ENCODE peak calls at places on chromosome 5, in eight cellular contexts. V is lower lobe of right lung, G is A673, F is hepatocyte, U is suprapubic skin, T is endodermal cell, K is stomach, R is left ventricle myocardium inferior. S is an unnamed sample.

GRCh38 chr5:56110646-56111403 is 116.1 kb upstream of the IL6ST start:
- DNase-seq in V (no peak), G (no peak), F (no peak), U (no peak), T (no peak), K (no peak), R (no peak), S (no peak)

GRCh38 chr5:133273661-133274596 is 222.1 kb downstream of the HSPA4 start:
- DNase-seq in V (no peak), G (no peak), F (peak; percentile 52), U (no peak), T (no peak), K (no peak), R (no peak), S (no peak)

GRCh38 chr5:73419414-73420390 is 28.9 kb downstream of the FOXD1 start:
- DNase-seq in V (no peak), G (peak; percentile 23), F (peak; percentile 55), U (no peak), T (peak; percentile 84), K (no peak), R (no peak), S (no peak)

GRCh38 chr5:65760504-65761275 is 38.7 kb downstream of the NLN start:
- DNase-seq in V (no peak), G (no peak), F (peak; percentile 29), U (no peak), T (no peak), K (peak; percentile 55), R (no peak), S (no peak)

GRCh38 chr5:129771058-129771838 is 23.4 kb downstream of the MINAR2 start:
- DNase-seq in V (no peak), G (peak; percentile 89), F (peak; percentile 76), U (no peak), T (peak; percentile 86), K (peak; percentile 46), R (no peak), S (no peak)

GRCh38 chr5:58735637-58736036 is 152.8 kb downstream of the RAB3C start:
- DNase-seq in V (no peak), G (no peak), F (no peak), U (no peak), T (no peak), K (no peak), R (no peak), S (no peak)

GRCh38 chr5:61409568-61409967 is 77.5 kb downstream of the ZSWIM6 start:
- DNase-seq in V (no peak), G (peak; percentile 73), F (peak; percentile 63), U (no peak), T (no peak), K (no peak), R (no peak), S (no peak)

GRCh38 chr5:4348418-4348817 is 752.8 kb downstream of the IRX1 start:
- DNase-seq in V (no peak), G (no peak), F (no peak), U (no peak), T (no peak), K (no peak), R (no peak), S (no peak)

GRCh38 chr5:124053340-124053739 is 541.4 kb downstream of the CSNK1G3 start:
- DNase-seq in V (no peak), G (no peak), F (no peak), U (no peak), T (no peak), K (no peak), R (no peak), S (no peak)

GRCh38 chr5:135179308-135179980 is 145.4 kb upstream of the PITX1 start:
- DNase-seq in V (no peak), G (no peak), F (no peak), U (no peak), T (peak; percentile 66), K (no peak), R (no peak), S (no peak)

GRCh38 chr5:137440800-137441199 is 58.3 kb downstream of the SPOCK1 start:
- DNase-seq in V (no peak), G (no peak), F (no peak), U (no peak), T (no peak), K (no peak), R (no peak), S (no peak)

GRCh38 chr5:54628049-54628448 is 110.5 kb downstream of the SNX18 start:
- DNase-seq in V (no peak), G (no peak), F (peak; percentile 41), U (no peak), T (no peak), K (no peak), R (no peak), S (no peak)

GRCh38 chr5:24142346-24142745 is 502.4 kb downstream of the CDH10 start:
- DNase-seq in V (no peak), G (peak; percentile 37), F (no peak), U (no peak), T (no peak), K (no peak), R (no peak), S (no peak)

GRCh38 chr5:139641116-139642080 is 6.8 kb upstream of the CXXC5 start:
- DNase-seq in V (no peak), G (no peak), F (peak; percentile 16), U (peak; percentile 50), T (peak; percentile 55), K (peak; percentile 16), R (no peak), S (peak; percentile 11)

GRCh38 chr5:174556756-174557155 is 167.6 kb upstream of the MSX2 start:
- DNase-seq in V (no peak), G (no peak), F (no peak), U (no peak), T (no peak), K (no peak), R (no peak), S (no peak)

GRCh38 chr5:174558190-174558589 is 166.2 kb upstream of the MSX2 start:
- DNase-seq in V (no peak), G (no peak), F (no peak), U (no peak), T (no peak), K (no peak), R (no peak), S (no peak)

GRCh38 chr5:174560861-174561260 is 163.5 kb upstream of the MSX2 start:
- DNase-seq in V (no peak), G (no peak), F (no peak), U (no peak), T (no peak), K (no peak), R (no peak), S (no peak)

GRCh38 chr5:174559566-174560090 is 164.8 kb upstream of the MSX2 start:
- DNase-seq in V (no peak), G (no peak), F (no peak), U (no peak), T (no peak), K (no peak), R (no peak), S (no peak)

DNA sequence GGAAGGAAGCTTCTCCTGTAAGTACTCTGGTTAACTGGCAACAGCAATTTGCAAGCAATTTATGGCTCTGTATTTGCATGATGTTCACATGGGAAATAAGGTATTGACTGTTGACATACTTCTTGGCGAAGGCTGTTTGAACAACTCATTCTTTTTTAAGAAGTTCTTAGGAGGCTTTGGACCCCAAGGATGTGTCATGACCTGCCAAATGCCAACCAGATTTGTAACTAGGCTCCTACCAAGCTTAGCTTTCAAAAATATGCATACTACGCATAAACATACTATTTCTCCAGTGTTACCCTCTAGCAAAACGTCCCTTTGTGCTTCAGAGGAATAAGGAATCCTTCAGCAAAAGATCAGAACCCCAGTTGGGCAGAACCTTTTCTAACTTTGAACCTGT is 165.2 kb upstream of the MSX2 start:
- DNase-seq in V (no peak), G (no peak), F (no peak), U (no peak), T (no peak), K (no peak), R (no peak), S (no peak)
- H3K27ac ChIP-seq in V (no peak overlapping the region), G (no peak overlapping the region), F (no peak overlapping the region), U (no peak overlapping the region), T (no peak overlapping the region), K (no peak overlapping the region), R (no peak overlapping the region), S (no peak overlapping the region)

GRCh38 chr5:128378196-128378595 is 159.8 kb downstream of the FBN2 start:
- DNase-seq in V (no peak), G (no peak), F (no peak), U (no peak), T (no peak), K (no peak), R (no peak), S (no peak)

GRCh38 chr5:128380324-128380723 is 157.7 kb downstream of the FBN2 start:
- DNase-seq in V (no peak), G (no peak), F (no peak), U (no peak), T (no peak), K (no peak), R (no peak), S (no peak)

GRCh38 chr5:128378636-128379035 is 159.4 kb downstream of the FBN2 start:
- DNase-seq in V (no peak), G (no peak), F (no peak), U (no peak), T (no peak), K (no peak), R (no peak), S (no peak)

GRCh38 chr5:128384068-128384467 is 154.0 kb downstream of the FBN2 start:
- DNase-seq in V (no peak), G (no peak), F (no peak), U (no peak), T (no peak), K (no peak), R (no peak), S (no peak)
- H3K27ac ChIP-seq in V (no peak overlapping the region), G (no peak overlapping the region), F (no peak overlapping the region), U (no peak overlapping the region), T (no peak overlapping the region), K (no peak overlapping the region), R (no peak overlapping the region), S (no peak overlapping the region)

DNA sequence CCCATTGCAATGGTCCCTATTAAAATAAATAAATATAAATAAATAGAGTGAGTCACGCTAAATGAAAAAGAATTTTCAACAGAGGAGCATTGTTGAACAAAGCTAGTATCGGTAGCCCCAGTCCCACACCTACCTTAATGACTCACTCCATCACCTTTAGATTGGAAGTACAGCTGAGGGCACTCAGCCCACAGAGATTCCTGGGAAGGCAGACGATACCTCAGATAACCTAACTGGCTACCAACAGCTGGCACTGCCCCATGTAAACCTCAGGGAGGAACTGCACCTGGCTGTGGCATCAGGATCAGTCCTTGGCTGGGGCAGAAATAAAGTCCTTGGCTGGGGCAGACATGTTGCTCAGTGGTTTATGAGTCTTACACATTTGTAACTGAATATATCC is 49.3 kb downstream of the SPRY4 start:
- DNase-seq in V (no peak), G (no peak), F (no peak), U (no peak), T (no peak), K (no peak), R (no peak), S (no peak)
- H3K27ac ChIP-seq in V (no peak overlapping the region), G (no peak overlapping the region), F (no peak overlapping the region), U (no peak overlapping the region), T (no peak overlapping the region), K (no peak overlapping the region), R (no peak overlapping the region), S (no peak overlapping the region)

DNA sequence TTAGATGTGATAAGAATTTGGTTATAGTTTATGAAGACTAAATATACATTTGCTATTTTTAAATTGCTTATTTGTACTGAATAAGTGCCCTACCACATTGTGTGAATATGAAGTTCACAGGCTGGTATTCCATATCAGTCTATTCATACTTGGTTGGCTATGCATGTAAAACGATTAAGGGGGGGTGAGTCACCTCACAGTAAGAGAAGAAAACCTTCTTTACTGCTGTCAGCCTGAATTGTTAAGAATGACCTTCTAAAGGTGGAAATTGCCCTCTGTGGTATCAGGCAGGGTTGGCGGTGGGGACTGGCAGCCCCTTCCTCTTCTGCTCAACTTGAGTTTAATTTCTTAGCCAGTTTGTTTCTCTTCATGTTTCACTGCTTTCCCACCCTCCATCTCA is 127.0 kb upstream of the RPS23 start:
- DNase-seq in V (no peak), G (no peak), F (no peak), U (no peak), T (no peak), K (no peak), R (no peak), S (no peak)
- H3K27ac ChIP-seq in V (peak overlapping the region; percentile 61), G (no peak overlapping the region), F (peak overlapping the region; percentile 6), U (no peak overlapping the region), T (no peak overlapping the region), K (no peak overlapping the region), R (no peak overlapping the region), S (peak overlapping the region; percentile 67)

S was measured in breast epithelium.